ENCODE peak calls at places on chromosomes 7 and 10, in four cellular contexts. B is fibroblast of villous mesenchyme, J is heart left ventricle, Q is OCI-LY7. S is an unnamed sample.

GRCh38 chr10:21497177-21497807 is 28.2 kb downstream of the SKIDA1 start:
- DNase-seq in Q (peak), B (peak), J (peak), S (peak)

GRCh38 chr10:69359089-69360025 is 57.4 kb downstream of the TACR2 start:
- DNase-seq in B (peak), Q (no peak), J (no peak), S (peak)

GRCh38 chr7:2723138-2723850 is 35.3 kb downstream of the AMZ1 start:
- DNase-seq in Q (no peak), B (no peak), J (peak), S (no peak)

GRCh38 chr7:131554880-131555516 is 1.4 kb downstream of the PODXL start:
- DNase-seq in B (no peak), J (no peak), Q (peak), S (no peak)

GRCh38 chr10:78582540-78582939 is 486.2 kb upstream of the ZMIZ1 start:
- DNase-seq in B (no peak), J (no peak), Q (no peak), S (no peak)

GRCh38 chr10:69160809-69161225 is 19.2 kb upstream of the SUPV3L1 start:
- DNase-seq in Q (no peak), B (peak), J (no peak), S (peak)

GRCh38 chr10:90378524-90379076 is 479.2 kb downstream of the HTR7 start:
- DNase-seq in B (no peak), J (no peak), Q (no peak), S (peak)

GRCh38 chr7:156640949-156641485 is 443 bp downstream of the RNF32 start:
- DNase-seq in J (no peak), B (peak), Q (peak), S (peak)

GRCh38 chr7:2436341-2437104 is 33.1 kb downstream of the CHST12 start:
- DNase-seq in Q (no peak), B (no peak), J (no peak), S (no peak)

GRCh38 chr7:5693529-5693928 is 87.9 kb downstream of the RNF216 start:
- DNase-seq in B (peak), J (peak), Q (peak), S (peak)

GRCh38 chr7:126065766-126066165 is 1136.1 kb upstream of the POT1 start:
- DNase-seq in Q (no peak), B (no peak), J (no peak), S (no peak)

GRCh38 chr7:128021361-128021760 is 9.9 kb downstream of the LRRC4 start:
- DNase-seq in J (no peak), B (no peak), Q (no peak), S (no peak)

GRCh38 chr10:110153396-110153795 is 54.0 kb upstream of the MXI1 start:
- DNase-seq in J (no peak), Q (peak), B (no peak), S (no peak)

GRCh38 chr7:7851381-7851780 is 117.2 kb upstream of the GLCCI1 start:
- DNase-seq in Q (no peak), B (peak), J (no peak), S (peak)

GRCh38 chr10:53276797-53277196 is 504.2 kb upstream of the MBL2 start:
- DNase-seq in J (no peak), Q (no peak), B (no peak), S (no peak)

GRCh38 chr10:78924319-78925003 is 144.3 kb upstream of the ZMIZ1 start:
- DNase-seq in B (no peak), Q (no peak), J (no peak), S (no peak)

GRCh38 chr10:44390585-44391072 is 5.7 kb upstream of the CXCL12 start:
- DNase-seq in Q (no peak), J (no peak), B (no peak), S (no peak)

GRCh38 chr10:78071140-78071856 is 37.6 kb downstream of the RPS24 start:
- DNase-seq in B (no peak), J (no peak), Q (no peak), S (no peak)

GRCh38 chr7:39880556-39880955 is 69.5 kb upstream of the CDK13 start:
- DNase-seq in J (no peak), Q (no peak), B (peak), S (peak)

GRCh38 chr10:110016037-110016436 is 8.3 kb downstream of the ADD3 start:
- DNase-seq in B (peak), Q (peak), J (no peak), S (peak)

GRCh38 chr7:79593819-79594218 is 140.4 kb upstream of the MAGI2 start:
- DNase-seq in Q (no peak), B (peak), J (no peak), S (no peak)

GRCh38 chr7:95893484-95893883 is 121.1 kb downstream of the DYNC1I1 start:
- DNase-seq in J (no peak), Q (no peak), B (no peak), S (no peak)

GRCh38 chr10:108090476-108091215 is 926.1 kb upstream of the SORCS1 start:
- DNase-seq in Q (no peak), J (no peak), B (no peak), S (no peak)

GRCh38 chr7:24704311-24704710 is 53.0 kb downstream of the GSDME start:
- DNase-seq in B (no peak), Q (no peak), J (peak), S (no peak)

GRCh38 chr10:63716174-63716573 is 195.0 kb downstream of the REEP3 start:
- DNase-seq in J (no peak), Q (no peak), B (no peak), S (no peak)

GRCh38 chr10:101441539-101442455 is 87.8 kb downstream of the BTRC start:
- DNase-seq in Q (peak), J (no peak), B (peak), S (peak)
- TF ChIP-seq CTCF in Q (peak), J (peak), B (peak), S (peak)

GRCh38 chr10:73867126-73867807 is 7.1 kb downstream of the CAMK2G start:
- DNase-seq in J (no peak), Q (no peak), B (no peak), S (no peak)
- H3K4me3 ChIP-seq in J (no peak), Q (no peak), B (no peak), S (no peak)

DNA sequence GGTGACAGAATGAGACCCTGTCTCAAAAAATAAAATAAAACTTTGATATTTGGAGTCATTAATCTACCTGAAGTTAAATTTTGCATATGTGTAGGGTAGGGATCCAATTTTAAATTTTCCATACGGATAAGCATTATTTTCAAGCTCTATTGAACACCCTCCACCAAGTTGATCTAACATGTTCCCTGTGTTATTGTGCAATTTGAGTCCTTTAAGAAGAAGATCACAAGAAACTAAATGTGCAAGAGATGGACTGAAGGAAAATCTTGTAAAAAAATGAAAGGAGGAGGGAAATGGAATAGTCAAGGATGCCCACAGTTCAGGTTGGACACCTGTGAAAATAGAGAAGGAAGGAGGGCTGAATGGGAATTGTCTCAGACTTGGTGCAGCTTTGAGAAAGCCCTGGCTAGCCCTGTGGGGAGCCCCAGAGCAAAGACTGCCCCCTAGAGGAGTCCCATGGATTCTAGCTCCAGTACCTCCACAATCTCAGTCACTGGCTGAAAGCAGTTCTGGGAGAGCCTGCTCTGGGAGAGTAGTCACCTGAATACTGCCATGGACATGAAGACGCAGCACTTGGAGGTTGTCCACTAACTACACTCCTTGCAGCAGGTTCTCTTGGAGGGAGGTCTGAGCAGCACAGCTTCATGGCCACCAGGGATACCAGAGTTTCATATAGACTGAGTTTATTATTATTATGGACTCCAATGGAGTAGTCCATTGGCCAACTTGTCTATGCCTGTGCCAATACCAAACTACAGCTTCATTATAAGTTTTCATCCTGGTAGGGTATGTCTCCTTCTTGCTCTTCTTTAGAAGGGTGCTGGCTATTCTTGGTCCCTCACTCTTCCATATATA is 5.7 kb upstream of the TIAL1 start:
- DNase-seq in Q (peak), J (no peak), B (peak), S (peak)
- TF ChIP-seq CTCF in Q (peak), J (peak), B (peak), S (peak)

GRCh38 chr7:27177795-27178320 is 3.7 kb upstream of the HOXA10 start:
- DNase-seq in J (no peak), Q (no peak), B (peak), S (no peak)
- H3K4me3 ChIP-seq in J (no peak), Q (no peak), B (peak), S (no peak)

GRCh38 chr7:100607111-100607510 is 4.9 kb downstream of the PCOLCE start:
- DNase-seq in B (no peak), J (no peak), Q (no peak), S (no peak)
- TF ChIP-seq CTCF in B (no peak), J (no peak), Q (no peak), S (no peak)

S was measured in choroid plexus epithelial cell.